ENCODE peak calls at places on chromosome 20, in ten cellular contexts. V is NCI-H1417, O is neural progenitor cell, K is dorsolateral prefrontal cortex, I is endodermal cell, D is HT1080, Z is iPS DF 6.9, S is right cardiac atrium, L is hepatic stellate cell, M is brain microvascular endothelial cell. W is an unnamed sample.
A peak's percentile ranks its signal among the peaks of the same experiment; 100 is the strongest.

GRCh38 chr20:35318502-35319157 is 26.4 kb upstream of the FAM83C start:
- DNase-seq in V (no peak), I (no peak), M (peak; percentile 85), L (no peak), K (no peak), S (no peak), O (no peak), D (peak; percentile 97), Z (no peak), W (peak; percentile 81)

GRCh38 chr20:5552154-5552553 is 198.0 kb upstream of the SHLD1 start:
- DNase-seq in D (no peak), I (no peak), S (no peak), V (no peak), O (no peak), K (no peak), L (no peak), Z (no peak), M (no peak), W (no peak)

GRCh38 chr20:64238851-64239387 is 16.6 kb upstream of the PCMTD2 start:
- DNase-seq in Z (no peak), I (no peak), L (no peak), D (no peak), K (no peak), M (no peak), O (no peak), V (no peak), S (no peak), W (no peak)

GRCh38 chr20:50089787-50090177 is 23.2 kb downstream of the UBE2V1 start:
- DNase-seq in D (no peak), K (no peak), I (no peak), Z (no peak), O (no peak), S (no peak), V (no peak), L (no peak), M (no peak), W (no peak)

GRCh38 chr20:58389324-58389967 is 417 bp downstream of the VAPB start:
- DNase-seq in I (no peak), Z (no peak), D (peak; percentile 20), K (no peak), S (peak; percentile 51), O (peak; percentile 77), L (peak; percentile 42), V (peak; percentile 57), M (no peak), W (peak; percentile 63)

GRCh38 chr20:25223179-25223661 is 24.7 kb upstream of the PYGB start:
- DNase-seq in O (peak; percentile 57), V (no peak), Z (no peak), L (peak; percentile 97), I (peak; percentile 90), D (peak; percentile 99), M (peak; percentile 98), K (no peak), S (no peak), W (peak; percentile 53)

GRCh38 chr20:31894980-31895675 is 24.7 kb downstream of the TTLL9 start:
- DNase-seq in L (peak; percentile 56), I (peak; percentile 74), S (peak; percentile 49), V (no peak), Z (no peak), D (peak; percentile 61), O (peak; percentile 37), K (no peak), M (peak; percentile 25), W (no peak)

GRCh38 chr20:5657873-5658200 is 92.4 kb upstream of the SHLD1 start:
- DNase-seq in M (no peak), L (no peak), O (no peak), I (no peak), V (no peak), K (no peak), S (no peak), D (no peak), Z (no peak), W (no peak)

GRCh38 chr20:36575066-36575743 is 1.8 kb downstream of the TGIF2 start:
- DNase-seq in D (peak; percentile 73), M (peak; percentile 35), I (peak; percentile 87), L (peak; percentile 57), K (no peak), S (peak; percentile 61), V (peak; percentile 73), O (peak; percentile 36), Z (no peak), W (peak; percentile 91)

GRCh38 chr20:34607066-34607465 is 48.5 kb downstream of the MAP1LC3A start:
- DNase-seq in S (no peak), D (no peak), M (no peak), O (no peak), Z (no peak), I (peak; percentile 34), L (no peak), V (no peak), K (no peak), W (no peak)

GRCh38 chr20:4358566-4358965 is 343.2 kb upstream of the RNF24 start:
- DNase-seq in S (no peak), L (no peak), K (no peak), O (no peak), D (no peak), I (no peak), Z (no peak), M (no peak), V (no peak), W (no peak)

GRCh38 chr20:34364013-34364382 is 925 bp downstream of the ITCH start:
- DNase-seq in M (peak; percentile 27), S (no peak), K (no peak), V (peak; percentile 43), I (no peak), O (no peak), L (peak; percentile 27), D (no peak), Z (no peak), W (no peak)

GRCh38 chr20:23049201-23049932 is at the start of gene THBD:
- DNase-seq in K (no peak), Z (no peak), D (no peak), S (peak; percentile 91), M (peak; percentile 44), L (peak; percentile 34), V (no peak), O (peak; percentile 64), I (peak; percentile 85), W (peak; percentile 81)

GRCh38 chr20:47713941-47714450 is 71.3 kb downstream of the SULF2 start:
- DNase-seq in D (no peak), V (no peak), L (peak; percentile 40), M (no peak), O (no peak), K (no peak), I (no peak), Z (no peak), S (peak; percentile 61), W (no peak)

GRCh38 chr20:22717466-22717865 is 133.1 kb upstream of the FOXA2 start:
- DNase-seq in D (peak; percentile 51), M (peak; percentile 75), O (no peak), I (no peak), K (no peak), S (peak; percentile 60), V (no peak), Z (no peak), L (peak; percentile 44), W (no peak)

W was measured in NCI-H69.